ENCODE peak calls at places on chromosomes 11 and 22, in nine cellular contexts. A, C, P, R, V, H, Q, Y and S are unnamed samples.

GRCh38 chr11:2586793-2587131 is 113.0 kb downstream of the KCNQ1OT1 start:
- DNase-seq in V (no peak), C (no peak), R (no peak), H (no peak), Y (no peak), P (no peak), A (no peak), Q (no peak), S (no peak)

GRCh38 chr22:39289445-39290247 is 29.8 kb downstream of the RPL3 start:
- DNase-seq in V (no peak), C (no peak), R (no peak), Y (no peak), P (no peak), A (no peak), H (no peak), Q (no peak), S (no peak)

GRCh38 chr22:24367841-24368240 is 59.6 kb upstream of the ADORA2A start:
- DNase-seq in Q (no peak), H (no peak), Y (peak; percentile 20), C (peak; percentile 41), R (peak; percentile 9), A (no peak), V (no peak), P (no peak), S (no peak)

GRCh38 chr11:107713009-107713408 is 1.2 kb upstream of the SLN start:
- DNase-seq in H (no peak), A (no peak), Q (no peak), P (no peak), Y (no peak), V (no peak), C (no peak), R (no peak), S (no peak)

GRCh38 chr11:21561589-21561988 is 631.3 kb upstream of the ANO5 start:
- DNase-seq in A (no peak), R (no peak), H (no peak), Q (no peak), V (no peak), Y (no peak), P (no peak), C (no peak), S (no peak)

GRCh38 chr11:85752890-85753581 is 57.9 kb downstream of the SYTL2 start:
- DNase-seq in Q (peak; percentile 74), Y (no peak), A (peak; percentile 87), R (no peak), H (peak; percentile 97), V (peak; percentile 51), P (peak; percentile 86), C (no peak), S (peak; percentile 20)

GRCh38 chr22:28882545-28882877 is 861 bp upstream of the ZNRF3 start:
- DNase-seq in P (peak; percentile 14), C (no peak), Q (no peak), H (no peak), A (no peak), V (no peak), R (peak; percentile 37), Y (no peak), S (peak; percentile 60)

GRCh38 chr11:373716-374551 is 4.6 kb downstream of the B4GALNT4 start:
- DNase-seq in A (no peak), Y (no peak), V (no peak), R (no peak), H (no peak), C (no peak), P (no peak), Q (no peak), S (no peak)

GRCh38 chr11:95831198-95831883 is 41.0 kb downstream of the CEP57 start:
- DNase-seq in Y (no peak), V (peak; percentile 3), P (no peak), A (no peak), Q (no peak), H (no peak), C (peak; percentile 71), R (peak; percentile 77), S (no peak)

GRCh38 chr11:78868563-78868962 is 293.9 kb upstream of the NARS2 start:
- DNase-seq in V (no peak), Q (no peak), A (no peak), P (no peak), Y (no peak), H (no peak), R (no peak), C (no peak), S (no peak)

GRCh38 chr11:22512457-22512856 is 113.2 kb downstream of the FANCF start:
- DNase-seq in R (no peak), V (no peak), H (no peak), C (no peak), Y (no peak), A (no peak), P (no peak), Q (no peak), S (no peak)

GRCh38 chr11:45593992-45594391 is 71.4 kb downstream of the CHST1 start:
- DNase-seq in V (no peak), R (no peak), P (no peak), Y (peak; percentile 13), C (no peak), H (no peak), A (no peak), Q (no peak), S (peak; percentile 62)

GRCh38 chr22:37909756-37910155 is 3.7 kb downstream of the MICALL1 start:
- DNase-seq in Y (no peak), A (no peak), P (no peak), R (no peak), Q (no peak), C (no peak), V (no peak), H (no peak), S (no peak)

GRCh38 chr11:59174664-59175033 is 2.7 kb downstream of the DTX4 start:
- DNase-seq in A (no peak), Y (peak; percentile 87), Q (no peak), C (no peak), H (no peak), V (no peak), R (no peak), P (no peak), S (no peak)

GRCh38 chr22:44737414-44738346 is 14.7 kb upstream of the ARHGAP8 start:
- DNase-seq in V (no peak), R (no peak), H (no peak), A (no peak), Q (no peak), P (no peak), C (no peak), Y (no peak), S (no peak)

GRCh38 chr11:93741882-93742226 is 382 bp downstream of the C11orf54 start:
- DNase-seq in C (peak; percentile 40), H (no peak), R (peak; percentile 70), P (no peak), Q (no peak), A (no peak), V (peak; percentile 90), Y (peak; percentile 89), S (no peak)

GRCh38 chr11:79274636-79275315 is 166.1 kb downstream of the TENM4 start:
- DNase-seq in C (peak; percentile 65), A (no peak), Q (no peak), R (peak; percentile 38), P (no peak), V (no peak), H (no peak), Y (no peak), S (no peak)

GRCh38 chr11:64592234-64592615 is 1.2 kb downstream of the SLC22A12 start:
- DNase-seq in C (no peak), Y (no peak), Q (no peak), R (no peak), H (no peak), A (no peak), V (no peak), P (no peak), S (no peak)

GRCh38 chr11:121591405-121592033 is 138.8 kb upstream of the SORL1-AS1 start:
- DNase-seq in Q (peak; percentile 40), A (peak; percentile 57), P (peak; percentile 68), Y (peak; percentile 80), C (peak; percentile 24), V (peak; percentile 84), H (peak; percentile 52), R (peak; percentile 88), S (peak; percentile 88)